ENCODE peak calls at places on chromosomes 7 and 10, in six cellular contexts. Y is lower leg skin; J is CD4-positive, alpha-beta memory T cell; C is activated naive CD4-positive, alpha-beta T cell; N is SJSA1; T is T-helper 9 cell. M is an unnamed sample.

GRCh38 chr10:126621836-126622235 is 48.7 kb downstream of the C10orf90 start:
- DNase-seq in Y (no peak), J (no peak), C (no peak), N (no peak), T (no peak), M (no peak)

GRCh38 chr10:30505543-30506298 is 71.7 kb downstream of the MAP3K8 start:
- DNase-seq in Y (no peak), J (no peak), C (no peak), N (no peak), T (no peak), M (no peak)

GRCh38 chr10:7322623-7323022 is 88.2 kb downstream of the SFMBT2 start:
- DNase-seq in Y (no peak), J (no peak), C (no peak), N (no peak), T (no peak), M (no peak)

GRCh38 chr10:91604462-91604935 is 28.4 kb downstream of the PPP1R3C start:
- DNase-seq in Y (no peak), J (no peak), C (no peak), N (no peak), T (no peak), M (no peak)

GRCh38 chr10:1465421-1465902 is 271.9 kb downstream of the ADARB2 start:
- DNase-seq in Y (no peak), J (no peak), C (no peak), N (peak; percentile 18), T (no peak), M (no peak)

GRCh38 chr7:37916017-37916672 is 472 bp downstream of the SFRP4 start:
- DNase-seq in Y (no peak), J (no peak), C (no peak), N (peak; percentile 21), T (no peak), M (no peak)

GRCh38 chr10:98349508-98349922 is 65.5 kb downstream of the PYROXD2 start:
- DNase-seq in Y (peak; percentile 63), J (no peak), C (no peak), N (no peak), T (no peak), M (no peak)

GRCh38 chr7:2175514-2175913 is 57.2 kb downstream of the MAD1L1 start:
- DNase-seq in Y (no peak), J (no peak), C (no peak), N (peak; percentile 88), T (no peak), M (no peak)

GRCh38 chr10:33290286-33291052 is 44.0 kb downstream of the NRP1 start:
- DNase-seq in Y (no peak), J (no peak), C (no peak), N (peak; percentile 39), T (no peak), M (no peak)

GRCh38 chr10:91635401-91636400 is 2.8 kb upstream of the PPP1R3C start:
- DNase-seq in Y (peak; percentile 77), J (peak; percentile 54), C (no peak), N (peak; percentile 71), T (peak; percentile 23), M (no peak)

GRCh38 chr10:100528123-100528884 is 1.4 kb downstream of the NDUFB8 start:
- DNase-seq in Y (no peak), J (no peak), C (no peak), N (no peak), T (no peak), M (no peak)

GRCh38 chr10:37680243-37680683 is 177.1 kb downstream of the ZNF248 start:
- DNase-seq in Y (no peak), J (no peak), C (no peak), N (no peak), T (no peak), M (no peak)

GRCh38 chr10:120999868-121000267 is 148.7 kb downstream of the WDR11 start:
- DNase-seq in Y (no peak), J (no peak), C (no peak), N (no peak), T (no peak), M (no peak)

GRCh38 chr10:43235070-43235900 is 31.6 kb downstream of the RASGEF1A start:
- DNase-seq in Y (no peak), J (no peak), C (no peak), N (no peak), T (no peak), M (no peak)

GRCh38 chr7:16747095-16747494 is 6.5 kb upstream of the TSPAN13 start:
- DNase-seq in Y (no peak), J (no peak), C (no peak), N (no peak), T (no peak), M (no peak)

GRCh38 chr7:86469680-86470295 is 173.9 kb upstream of the GRM3 start:
- DNase-seq in Y (peak; percentile 25), J (peak; percentile 10), C (peak; percentile 6), N (peak; percentile 50), T (peak; percentile 4), M (no peak)

GRCh38 chr10:99484626-99485581 is 47.8 kb upstream of the NKX2-3 start:
- DNase-seq in Y (no peak), J (no peak), C (no peak), N (no peak), T (no peak), M (no peak)

GRCh38 chr10:72753760-72754231 is 61.9 kb downstream of the MCU start:
- DNase-seq in Y (no peak), J (no peak), C (no peak), N (no peak), T (no peak), M (no peak)

GRCh38 chr10:59805043-59805442 is 51.8 kb upstream of the MRLN start:
- DNase-seq in Y (no peak), J (no peak), C (no peak), N (peak; percentile 9), T (no peak), M (no peak)

M was measured in stimulated activated CD8-positive, alpha-beta memory T cell treated with anti-CD3 and anti-CD28 coated beads, Interleukin-15, amount 100 ng/mL, for 4 hours.